ENCODE peak calls at places on chromosome 17, in six cellular contexts. One of them, this sample, is unnamed.

GRCh38 chr17:4513113-4514032 is 14.7 kb downstream of the SPNS2 start:
- DNase-seq in ecto neural progenitor cell: no peak
- DNase-seq in cardiac fibroblast: peak
- DNase-seq in activated effector memory CD4-positive, alpha-beta T cell treated with Interleukin-2 at 50 U/mL for 16 hours: no peak
- DNase-seq in non-pigmented ciliary epithelial cell: no peak
- DNase-seq in fibroblast of the aortic adventitia: no peak
- DNase-seq in this sample: peak

GRCh38 chr17:47739150-47739549 is 6.1 kb downstream of the TBX21 start:
- DNase-seq in ecto neural progenitor cell: no peak
- DNase-seq in cardiac fibroblast: no peak
- DNase-seq in activated effector memory CD4-positive, alpha-beta T cell treated with Interleukin-2 at 50 U/mL for 16 hours: no peak
- DNase-seq in non-pigmented ciliary epithelial cell: no peak
- DNase-seq in fibroblast of the aortic adventitia: no peak
- DNase-seq in this sample: no peak

GRCh38 chr17:80294210-80294609 is 33.6 kb downstream of the RNF213 start:
- DNase-seq in ecto neural progenitor cell: no peak
- DNase-seq in cardiac fibroblast: no peak
- DNase-seq in activated effector memory CD4-positive, alpha-beta T cell treated with Interleukin-2 at 50 U/mL for 16 hours: no peak
- DNase-seq in non-pigmented ciliary epithelial cell: no peak
- DNase-seq in fibroblast of the aortic adventitia: no peak
- DNase-seq in this sample: no peak

GRCh38 chr17:78826836-78827509 is 13.6 kb downstream of the USP36 start:
- DNase-seq in ecto neural progenitor cell: no peak
- DNase-seq in cardiac fibroblast: no peak
- DNase-seq in activated effector memory CD4-positive, alpha-beta T cell treated with Interleukin-2 at 50 U/mL for 16 hours: no peak
- DNase-seq in non-pigmented ciliary epithelial cell: no peak
- DNase-seq in fibroblast of the aortic adventitia: no peak
- DNase-seq in this sample: no peak

GRCh38 chr17:68346448-68346847 is 55.2 kb downstream of the ARSG start:
- DNase-seq in ecto neural progenitor cell: no peak
- DNase-seq in cardiac fibroblast: no peak
- DNase-seq in activated effector memory CD4-positive, alpha-beta T cell treated with Interleukin-2 at 50 U/mL for 16 hours: peak
- DNase-seq in non-pigmented ciliary epithelial cell: no peak
- DNase-seq in fibroblast of the aortic adventitia: no peak
- DNase-seq in this sample: no peak

GRCh38 chr17:80831481-80831880 is 160.2 kb upstream of the CHMP6 start:
- DNase-seq in ecto neural progenitor cell: no peak
- DNase-seq in cardiac fibroblast: no peak
- DNase-seq in activated effector memory CD4-positive, alpha-beta T cell treated with Interleukin-2 at 50 U/mL for 16 hours: no peak
- DNase-seq in non-pigmented ciliary epithelial cell: no peak
- DNase-seq in fibroblast of the aortic adventitia: no peak
- DNase-seq in this sample: no peak

GRCh38 chr17:36529121-36529520 is 5.5 kb downstream of the MYO19 start:
- DNase-seq in ecto neural progenitor cell: no peak
- DNase-seq in cardiac fibroblast: no peak
- DNase-seq in activated effector memory CD4-positive, alpha-beta T cell treated with Interleukin-2 at 50 U/mL for 16 hours: no peak
- DNase-seq in non-pigmented ciliary epithelial cell: no peak
- DNase-seq in fibroblast of the aortic adventitia: peak
- DNase-seq in this sample: peak

GRCh38 chr17:82914375-82914774 is 74.6 kb upstream of the ZNF750 start:
- DNase-seq in ecto neural progenitor cell: no peak
- DNase-seq in cardiac fibroblast: peak
- DNase-seq in activated effector memory CD4-positive, alpha-beta T cell treated with Interleukin-2 at 50 U/mL for 16 hours: no peak
- DNase-seq in non-pigmented ciliary epithelial cell: no peak
- DNase-seq in fibroblast of the aortic adventitia: no peak
- DNase-seq in this sample: no peak

GRCh38 chr17:304461-304860 is 48.1 kb downstream of the RPH3AL start:
- DNase-seq in ecto neural progenitor cell: peak
- DNase-seq in cardiac fibroblast: no peak
- DNase-seq in activated effector memory CD4-positive, alpha-beta T cell treated with Interleukin-2 at 50 U/mL for 16 hours: no peak
- DNase-seq in non-pigmented ciliary epithelial cell: no peak
- DNase-seq in fibroblast of the aortic adventitia: no peak
- DNase-seq in this sample: no peak

GRCh38 chr17:47757416-47757815 is 24.4 kb downstream of the TBX21 start:
- DNase-seq in ecto neural progenitor cell: no peak
- DNase-seq in cardiac fibroblast: no peak
- DNase-seq in activated effector memory CD4-positive, alpha-beta T cell treated with Interleukin-2 at 50 U/mL for 16 hours: no peak
- DNase-seq in non-pigmented ciliary epithelial cell: no peak
- DNase-seq in fibroblast of the aortic adventitia: no peak
- DNase-seq in this sample: no peak

GRCh38 chr17:3693829-3694231 is 2.1 kb downstream of the P2RX5 start:
- DNase-seq in ecto neural progenitor cell: no peak
- DNase-seq in cardiac fibroblast: no peak
- DNase-seq in activated effector memory CD4-positive, alpha-beta T cell treated with Interleukin-2 at 50 U/mL for 16 hours: no peak
- DNase-seq in non-pigmented ciliary epithelial cell: no peak
- DNase-seq in fibroblast of the aortic adventitia: no peak
- DNase-seq in this sample: no peak

GRCh38 chr17:77610980-77611641 is 347.4 kb upstream of the TNRC6C start:
- DNase-seq in ecto neural progenitor cell: no peak
- DNase-seq in cardiac fibroblast: no peak
- DNase-seq in activated effector memory CD4-positive, alpha-beta T cell treated with Interleukin-2 at 50 U/mL for 16 hours: no peak
- DNase-seq in non-pigmented ciliary epithelial cell: no peak
- DNase-seq in fibroblast of the aortic adventitia: peak
- DNase-seq in this sample: peak

GRCh38 chr17:32936157-32936893 is 8.4 kb downstream of the TMEM98 start:
- DNase-seq in ecto neural progenitor cell: peak
- DNase-seq in cardiac fibroblast: no peak
- DNase-seq in activated effector memory CD4-positive, alpha-beta T cell treated with Interleukin-2 at 50 U/mL for 16 hours: no peak
- DNase-seq in non-pigmented ciliary epithelial cell: no peak
- DNase-seq in fibroblast of the aortic adventitia: no peak
- DNase-seq in this sample: no peak

GRCh38 chr17:29597361-29598172 is 4.6 kb downstream of the ANKRD13B start:
- DNase-seq in ecto neural progenitor cell: peak
- DNase-seq in cardiac fibroblast: no peak
- DNase-seq in activated effector memory CD4-positive, alpha-beta T cell treated with Interleukin-2 at 50 U/mL for 16 hours: no peak
- DNase-seq in non-pigmented ciliary epithelial cell: no peak
- DNase-seq in fibroblast of the aortic adventitia: no peak
- DNase-seq in this sample: no peak

GRCh38 chr17:48596000-48596734 is 2.6 kb upstream of the HOXB5 start:
- DNase-seq in ecto neural progenitor cell: no peak
- DNase-seq in cardiac fibroblast: no peak
- DNase-seq in activated effector memory CD4-positive, alpha-beta T cell treated with Interleukin-2 at 50 U/mL for 16 hours: no peak
- DNase-seq in non-pigmented ciliary epithelial cell: no peak
- DNase-seq in fibroblast of the aortic adventitia: no peak
- DNase-seq in this sample: no peak

GRCh38 chr17:9021158-9021984 is at the start of gene NTN1:
- DNase-seq in ecto neural progenitor cell: peak
- DNase-seq in cardiac fibroblast: peak
- DNase-seq in activated effector memory CD4-positive, alpha-beta T cell treated with Interleukin-2 at 50 U/mL for 16 hours: no peak
- DNase-seq in non-pigmented ciliary epithelial cell: no peak
- DNase-seq in fibroblast of the aortic adventitia: peak
- DNase-seq in this sample: peak

GRCh38 chr17:50182783-50183438 is 17.1 kb downstream of the SGCA start:
- DNase-seq in ecto neural progenitor cell: no peak
- DNase-seq in cardiac fibroblast: peak
- DNase-seq in activated effector memory CD4-positive, alpha-beta T cell treated with Interleukin-2 at 50 U/mL for 16 hours: no peak
- DNase-seq in non-pigmented ciliary epithelial cell: no peak
- DNase-seq in fibroblast of the aortic adventitia: peak
- DNase-seq in this sample: peak

GRCh38 chr17:3889613-3890012 is 3.2 kb downstream of the CAMKK1 start:
- DNase-seq in ecto neural progenitor cell: no peak
- DNase-seq in cardiac fibroblast: no peak
- DNase-seq in activated effector memory CD4-positive, alpha-beta T cell treated with Interleukin-2 at 50 U/mL for 16 hours: no peak
- DNase-seq in non-pigmented ciliary epithelial cell: no peak
- DNase-seq in fibroblast of the aortic adventitia: no peak
- DNase-seq in this sample: no peak

GRCh38 chr17:37458805-37459204 is 30.9 kb upstream of the DUSP14 start:
- DNase-seq in ecto neural progenitor cell: no peak
- DNase-seq in cardiac fibroblast: peak
- DNase-seq in activated effector memory CD4-positive, alpha-beta T cell treated with Interleukin-2 at 50 U/mL for 16 hours: no peak
- DNase-seq in non-pigmented ciliary epithelial cell: peak
- DNase-seq in fibroblast of the aortic adventitia: peak
- DNase-seq in this sample: peak

GRCh38 chr17:16040710-16041251 is 41.2 kb downstream of the TTC19 start:
- DNase-seq in ecto neural progenitor cell: no peak
- DNase-seq in cardiac fibroblast: peak
- DNase-seq in activated effector memory CD4-positive, alpha-beta T cell treated with Interleukin-2 at 50 U/mL for 16 hours: no peak
- DNase-seq in non-pigmented ciliary epithelial cell: peak
- DNase-seq in fibroblast of the aortic adventitia: peak
- DNase-seq in this sample: peak

GRCh38 chr17:80261159-80261894 is 675 bp downstream of the RNF213 start:
- DNase-seq in ecto neural progenitor cell: peak
- DNase-seq in cardiac fibroblast: peak
- DNase-seq in activated effector memory CD4-positive, alpha-beta T cell treated with Interleukin-2 at 50 U/mL for 16 hours: peak
- DNase-seq in non-pigmented ciliary epithelial cell: no peak
- DNase-seq in fibroblast of the aortic adventitia: peak
- DNase-seq in this sample: peak

GRCh38 chr17:27339836-27340550 is 46.1 kb downstream of the WSB1 start:
- DNase-seq in ecto neural progenitor cell: no peak
- DNase-seq in cardiac fibroblast: no peak
- DNase-seq in activated effector memory CD4-positive, alpha-beta T cell treated with Interleukin-2 at 50 U/mL for 16 hours: no peak
- DNase-seq in non-pigmented ciliary epithelial cell: no peak
- DNase-seq in fibroblast of the aortic adventitia: no peak
- DNase-seq in this sample: no peak

GRCh38 chr17:67223924-67224323 is 21.1 kb downstream of the HELZ start:
- DNase-seq in ecto neural progenitor cell: no peak
- DNase-seq in cardiac fibroblast: no peak
- DNase-seq in activated effector memory CD4-positive, alpha-beta T cell treated with Interleukin-2 at 50 U/mL for 16 hours: no peak
- DNase-seq in non-pigmented ciliary epithelial cell: no peak
- DNase-seq in fibroblast of the aortic adventitia: no peak
- DNase-seq in this sample: no peak

GRCh38 chr17:74172700-74173099 is 30.8 kb upstream of the RPL38 start:
- DNase-seq in ecto neural progenitor cell: no peak
- DNase-seq in cardiac fibroblast: no peak
- DNase-seq in activated effector memory CD4-positive, alpha-beta T cell treated with Interleukin-2 at 50 U/mL for 16 hours: no peak
- DNase-seq in non-pigmented ciliary epithelial cell: no peak
- DNase-seq in fibroblast of the aortic adventitia: no peak
- DNase-seq in this sample: no peak

GRCh38 chr17:37694734-37695133 is 50.1 kb downstream of the HNF1B start:
- DNase-seq in ecto neural progenitor cell: no peak
- DNase-seq in cardiac fibroblast: no peak
- DNase-seq in activated effector memory CD4-positive, alpha-beta T cell treated with Interleukin-2 at 50 U/mL for 16 hours: no peak
- DNase-seq in non-pigmented ciliary epithelial cell: no peak
- DNase-seq in fibroblast of the aortic adventitia: peak
- DNase-seq in this sample: no peak

GRCh38 chr17:55527520-55528118 is 16.4 kb upstream of the SMIM36 start:
- DNase-seq in ecto neural progenitor cell: peak
- DNase-seq in cardiac fibroblast: peak
- DNase-seq in activated effector memory CD4-positive, alpha-beta T cell treated with Interleukin-2 at 50 U/mL for 16 hours: no peak
- DNase-seq in non-pigmented ciliary epithelial cell: no peak
- DNase-seq in fibroblast of the aortic adventitia: peak
- DNase-seq in this sample: peak

GRCh38 chr17:7512824-7513540 is 28.8 kb downstream of the POLR2A start:
- DNase-seq in ecto neural progenitor cell: no peak
- DNase-seq in cardiac fibroblast: no peak
- DNase-seq in activated effector memory CD4-positive, alpha-beta T cell treated with Interleukin-2 at 50 U/mL for 16 hours: no peak
- DNase-seq in non-pigmented ciliary epithelial cell: no peak
- DNase-seq in fibroblast of the aortic adventitia: no peak
- DNase-seq in this sample: no peak

This sample was measured in fibroblast of villous mesenchyme.